ENCODE peak calls at places on chromosomes 5 and 9, in six cellular contexts. Y is stimulated activated CD4-positive, alpha-beta T cell treated with anti-CD3 and anti-CD28 coated beads, Interleukin-12 subunit alpha, Interleukin-12 subunit beta, amount 100 ng/mL, for 24 hours; U is stomach; F is colonic mucosa; H is cortex of kidney; C is activated T-cell treated with anti-CD3 and anti-CD28 coated beads for 1 hour. D is an unnamed sample.

GRCh38 chr5:79653843-79654242 is 35.8 kb upstream of the CMYA5 start:
- DNase-seq in U (no peak), Y (no peak), C (no peak), H (no peak), F (no peak), D (no peak)

GRCh38 chr9:131520448-131520847 is 10.6 kb downstream of the UCK1 start:
- DNase-seq in F (no peak), C (no peak), H (no peak), Y (no peak), U (no peak), D (no peak)

GRCh38 chr9:121298689-121299112 is 30.7 kb downstream of the GSN start:
- DNase-seq in Y (no peak), U (no peak), C (no peak), H (no peak), F (no peak), D (no peak)

GRCh38 chr9:133995012-133995896 is 3.1 kb upstream of the VAV2 start:
- DNase-seq in C (no peak), U (no peak), Y (no peak), F (no peak), H (no peak), D (no peak)

GRCh38 chr9:132808645-132809044 is 69.4 kb downstream of the AK8 start:
- DNase-seq in C (no peak), F (no peak), Y (no peak), H (no peak), U (no peak), D (no peak)

GRCh38 chr5:1516615-1517601 is 6.9 kb downstream of the LPCAT1 start:
- DNase-seq in H (no peak), F (peak; percentile 20), U (peak; percentile 25), C (no peak), Y (no peak), D (peak; percentile 8)

GRCh38 chr9:35706951-35707350 is 17.2 kb upstream of the TPM2 start:
- DNase-seq in H (no peak), U (no peak), Y (no peak), C (no peak), F (no peak), D (no peak)

GRCh38 chr5:151492729-151493128 is 45.3 kb downstream of the SLC36A1 start:
- DNase-seq in U (no peak), Y (no peak), H (no peak), C (no peak), F (no peak), D (no peak)

GRCh38 chr5:25009063-25009462 is 364.3 kb upstream of the CDH10 start:
- DNase-seq in U (no peak), C (no peak), F (no peak), H (no peak), Y (no peak), D (no peak)

GRCh38 chr5:133410335-133410828 is 202.0 kb downstream of the FSTL4 start:
- DNase-seq in U (no peak), C (no peak), Y (no peak), H (no peak), F (no peak), D (no peak)

GRCh38 chr5:1053391-1054017 is 44.9 kb downstream of the NKD2 start:
- DNase-seq in C (no peak), Y (no peak), U (no peak), H (no peak), F (no peak), D (no peak)

GRCh38 chr5:16800477-16800876 is 135.6 kb downstream of the MYO10 start:
- DNase-seq in Y (no peak), C (no peak), F (no peak), H (no peak), U (no peak), D (no peak)

GRCh38 chr9:8332871-8333270 is 533.3 kb upstream of the DMAC1 start:
- DNase-seq in Y (no peak), H (no peak), F (no peak), U (no peak), C (no peak), D (no peak)

GRCh38 chr5:77230727-77231469 is 20.4 kb downstream of the PDE8B start:
- DNase-seq in C (no peak), F (no peak), Y (no peak), H (no peak), U (no peak), D (no peak)

GRCh38 chr9:18474778-18475177 is 825 bp downstream of the ADAMTSL1 start:
- DNase-seq in H (no peak), C (no peak), F (no peak), Y (no peak), U (no peak), D (no peak)

D was measured in central memory CD8-positive, alpha-beta T cell.